ENCODE peak calls at places on chromosomes 1 and 21, in six cellular contexts. K, Q, O, M, Y and H are unnamed samples.

GRCh38 chr1:107480548-107480947 is 339.7 kb downstream of the NTNG1 start:
- DNase-seq in K (no peak), Q (no peak), O (no peak), M (no peak), Y (no peak), H (no peak)

GRCh38 chr1:11653101-11653601 is 1.1 kb downstream of the FBXO2 start:
- DNase-seq in K (no peak), Q (peak; percentile 44), O (peak; percentile 93), M (peak; percentile 55), Y (no peak), H (no peak)

GRCh38 chr1:62782197-62782886 is 1.6 kb upstream of the ATG4C start:
- DNase-seq in K (no peak), Q (no peak), O (no peak), M (no peak), Y (no peak), H (no peak)

GRCh38 chr1:175005085-175005783 is 5.5 kb downstream of the CACYBP start:
- DNase-seq in K (no peak), Q (no peak), O (no peak), M (no peak), Y (no peak), H (no peak)

GRCh38 chr1:70264875-70265274 is 43.7 kb downstream of the SRSF11 start:
- DNase-seq in K (no peak), Q (peak; percentile 16), O (no peak), M (no peak), Y (no peak), H (no peak)

GRCh38 chr1:159214149-159214760 is 9.6 kb downstream of the ACKR1 start:
- DNase-seq in K (no peak), Q (peak; percentile 49), O (peak; percentile 8), M (peak; percentile 10), Y (no peak), H (no peak)

GRCh38 chr1:165960136-165960535 is 132.7 kb downstream of the UCK2 start:
- DNase-seq in K (no peak), Q (no peak), O (no peak), M (no peak), Y (no peak), H (no peak)

GRCh38 chr1:85280636-85281035 is 4.2 kb upstream of the BCL10 start:
- DNase-seq in K (no peak), Q (no peak), O (no peak), M (no peak), Y (no peak), H (no peak)

GRCh38 chr1:86191958-86192357 is 35.4 kb upstream of the COL24A1 start:
- DNase-seq in K (no peak), Q (no peak), O (no peak), M (no peak), Y (no peak), H (no peak)

GRCh38 chr1:52210044-52210443 is 68.2 kb downstream of the ZFYVE9 start:
- DNase-seq in K (no peak), Q (no peak), O (no peak), M (no peak), Y (no peak), H (no peak)

GRCh38 chr1:228767636-228768344 is 32.5 kb downstream of the RHOU start:
- DNase-seq in K (no peak), Q (no peak), O (no peak), M (no peak), Y (no peak), H (no peak)

GRCh38 chr1:81681570-81681969 is 119.2 kb upstream of the ADGRL2 start:
- DNase-seq in K (no peak), Q (no peak), O (no peak), M (no peak), Y (no peak), H (no peak)

GRCh38 chr1:240499012-240499411 is 112.9 kb downstream of the GREM2 start:
- DNase-seq in K (no peak), Q (peak; percentile 35), O (no peak), M (no peak), Y (no peak), H (no peak)

GRCh38 chr1:9121891-9122409 is 7.0 kb downstream of the GPR157 start:
- DNase-seq in K (peak; percentile 71), Q (no peak), O (no peak), M (no peak), Y (no peak), H (no peak)

GRCh38 chr1:91742848-91743292 is 143.1 kb downstream of the TGFBR3 start:
- DNase-seq in K (no peak), Q (no peak), O (no peak), M (no peak), Y (no peak), H (no peak)

GRCh38 chr21:34166468-34166867 is 93.1 kb downstream of the MRPS6 start:
- DNase-seq in K (no peak), Q (no peak), O (no peak), M (no peak), Y (no peak), H (no peak)

GRCh38 chr21:38984982-38985422 is 179.3 kb downstream of the ETS2 start:
- DNase-seq in K (no peak), Q (no peak), O (no peak), M (no peak), Y (no peak), H (no peak)

GRCh38 chr1:245277276-245277675 is 122.5 kb downstream of the KIF26B start:
- DNase-seq in K (no peak), Q (no peak), O (peak; percentile 27), M (no peak), Y (peak; percentile 27), H (peak; percentile 39)

GRCh38 chr1:239987103-239987745 is 104.5 kb upstream of the FMN2 start:
- DNase-seq in K (no peak), Q (peak; percentile 11), O (peak; percentile 28), M (peak; percentile 15), Y (no peak), H (no peak)

GRCh38 chr1:243748706-243749283 is 101.2 kb downstream of the AKT3 start:
- DNase-seq in K (peak; percentile 28), Q (peak; percentile 67), O (peak; percentile 49), M (peak; percentile 63), Y (no peak), H (peak; percentile 80)

GRCh38 chr1:227785094-227785811 is 30.2 kb upstream of the PRSS38 start:
- DNase-seq in K (no peak), Q (no peak), O (no peak), M (no peak), Y (no peak), H (no peak)

GRCh38 chr1:26915204-26915842 is 1.5 kb upstream of the NR0B2 start:
- DNase-seq in K (no peak), Q (no peak), O (peak; percentile 56), M (no peak), Y (no peak), H (no peak)
- TF ChIP-seq ZNF274 in K (no peak), Q (no peak), O (no peak), M (no peak), Y (no peak), H (no peak)

GRCh38 chr21:43973634-43973955 is 38.5 kb upstream of the TRAPPC10 start:
- DNase-seq in K (no peak), Q (no peak), O (no peak), M (no peak), Y (no peak), H (no peak)

GRCh38 chr21:43976661-43977060 is 35.4 kb upstream of the TRAPPC10 start:
- DNase-seq in K (no peak), Q (no peak), O (no peak), M (no peak), Y (no peak), H (no peak)

GRCh38 chr21:43974791-43975468 is 37.2 kb upstream of the TRAPPC10 start:
- DNase-seq in K (no peak), Q (no peak), O (no peak), M (no peak), Y (no peak), H (no peak)

GRCh38 chr21:43978060-43978459 is 34.0 kb upstream of the TRAPPC10 start:
- DNase-seq in K (no peak), Q (no peak), O (no peak), M (no peak), Y (no peak), H (no peak)

GRCh38 chr21:43975469-43976098 is 36.5 kb upstream of the TRAPPC10 start:
- DNase-seq in K (peak; percentile 33), Q (peak; percentile 88), O (peak; percentile 32), M (peak; percentile 27), Y (no peak), H (peak; percentile 58)
- H3K9ac ChIP-seq in K (no peak overlapping the region), Q (peak overlapping the region; percentile 61), O (no peak overlapping the region), M (no peak overlapping the region), Y (no peak overlapping the region), H (peak overlapping the region; percentile 61)

GRCh38 chr1:1173061-1173792 is 453 bp upstream of the TTLL10 start:
- DNase-seq in K (no peak), Q (no peak), O (no peak), M (no peak), Y (no peak), H (no peak)

GRCh38 chr1:1170215-1170890 is 3.3 kb upstream of the TTLL10 start:
- DNase-seq in K (no peak), Q (no peak), O (no peak), M (no peak), Y (no peak), H (no peak)

GRCh38 chr1:1169429-1170214 is 4.1 kb upstream of the TTLL10 start:
- DNase-seq in K (no peak), Q (no peak), O (no peak), M (no peak), Y (no peak), H (no peak)

GRCh38 chr1:1170891-1171550 is 2.7 kb upstream of the TTLL10 start:
- DNase-seq in K (no peak), Q (no peak), O (no peak), M (no peak), Y (no peak), H (no peak)

DNA sequence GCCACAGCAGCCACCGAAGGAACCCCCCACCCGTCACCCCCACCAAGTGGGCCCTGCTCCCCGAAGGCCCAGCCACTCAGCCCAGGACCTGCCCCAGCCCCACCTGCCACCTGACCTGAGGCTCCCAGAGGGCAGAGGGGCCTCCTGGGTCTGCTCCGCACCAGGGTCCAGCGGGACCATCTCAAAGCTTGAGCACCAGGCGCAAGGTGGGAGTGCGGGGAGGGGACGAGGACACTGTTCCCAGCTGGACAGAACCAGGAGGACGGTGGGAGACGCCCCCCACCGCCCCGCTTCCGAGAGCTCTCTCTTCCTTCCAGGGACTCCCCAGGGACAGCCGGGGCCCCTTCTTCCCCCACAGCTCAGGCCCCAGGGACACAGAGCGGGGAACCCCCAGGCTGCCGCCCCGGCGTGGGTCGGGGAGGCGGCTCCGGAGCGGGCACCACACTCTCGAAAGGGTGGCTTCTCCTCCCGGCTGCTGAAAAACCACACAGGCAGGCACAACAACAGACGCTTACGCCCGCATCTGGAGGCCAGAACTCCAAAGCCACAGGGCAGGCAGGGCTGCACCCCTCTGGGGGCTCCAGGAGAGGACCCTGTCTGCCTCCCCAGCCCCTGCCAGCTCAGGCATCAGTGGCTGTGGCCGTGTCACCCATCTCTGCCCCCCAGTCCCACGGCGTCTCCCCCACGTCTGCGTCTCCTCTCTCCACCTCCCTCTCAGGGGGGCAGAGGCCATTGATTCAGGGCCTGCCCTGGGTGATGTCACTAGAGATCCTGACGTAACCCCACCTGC is 1.9 kb upstream of the TTLL10 start:
- DNase-seq in K (no peak), Q (no peak), O (no peak), M (no peak), Y (no peak), H (no peak)
- H3K4me1 ChIP-seq in K (peaks cover 24% of the 10 kb centered on the region), Q (no peaks in the 10 kb centered on the region), O (peaks cover 43% of the 10 kb centered on the region), M (peaks cover 2% of the 10 kb centered on the region), Y (no peaks in the 10 kb centered on the region), H (peaks cover 13% of the 10 kb centered on the region)

DNA sequence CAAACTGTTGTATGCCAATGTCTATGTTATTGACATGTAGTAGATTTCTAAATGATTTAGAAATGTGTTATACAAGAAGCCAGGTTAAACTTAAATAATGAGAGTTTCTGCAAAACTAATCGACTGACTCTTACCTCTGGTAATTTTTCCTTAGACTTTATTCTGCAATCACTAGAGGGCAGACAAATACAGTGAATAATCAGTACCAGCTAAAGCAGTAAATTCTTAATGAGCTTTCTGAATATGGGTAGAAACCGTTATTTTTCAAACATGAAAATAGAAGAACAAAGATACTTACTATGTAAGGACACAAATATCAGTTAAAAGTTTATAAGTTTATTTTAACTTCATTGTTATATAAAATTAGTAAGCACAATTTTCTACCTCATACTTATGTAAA is 97.9 kb upstream of the RGS1 start:
- DNase-seq in K (peak; percentile 17), Q (no peak), O (peak; percentile 16), M (no peak), Y (no peak), H (no peak)
- TF ChIP-seq ZNF274 in K (no peak), Q (no peak), O (no peak), M (no peak), Y (no peak), H (no peak)